ENCODE peak calls at places on chromosomes 12 and 14, in nine cellular contexts. V is H9, H is neural crest cell, C is AG10803, M is A549, D is nephron progenitor cell, O is GM10248, S is esophagus squamous epithelium, T is astrocyte of the spinal cord. L is an unnamed sample.

GRCh38 chr12:108793756-108794441 is 62.6 kb upstream of the CORO1C start:
- DNase-seq in V (no peak), H (no peak), C (no peak), M (no peak), D (no peak), O (no peak), S (no peak), T (no peak), L (no peak)

GRCh38 chr14:69767369-69767999 is 542 bp downstream of the SRSF5 start:
- DNase-seq in V (peak), H (peak), C (peak), M (peak), D (peak), O (peak), S (peak), T (peak), L (peak)

GRCh38 chr14:69780952-69781351 is 14.0 kb downstream of the SRSF5 start:
- DNase-seq in V (no peak), H (no peak), C (no peak), M (no peak), D (no peak), O (no peak), S (no peak), T (no peak), L (no peak)

GRCh38 chr14:65558363-65558762 is 145.8 kb downstream of the FUT8 start:
- DNase-seq in V (no peak), H (no peak), C (no peak), M (no peak), D (no peak), O (no peak), S (no peak), T (no peak), L (no peak)

GRCh38 chr14:100173353-100173752 is 13.9 kb upstream of the DEGS2 start:
- DNase-seq in V (peak), H (no peak), C (no peak), M (no peak), D (no peak), O (no peak), S (no peak), T (no peak), L (no peak)

GRCh38 chr12:118357327-118358007 is 15.2 kb downstream of the TAOK3 start:
- DNase-seq in V (no peak), H (no peak), C (peak), M (peak), D (no peak), O (peak), S (no peak), T (peak), L (peak)

GRCh38 chr14:67704484-67705089 is 2.9 kb downstream of the RDH12 start:
- DNase-seq in V (no peak), H (peak), C (peak), M (peak), D (no peak), O (peak), S (no peak), T (peak), L (peak)

GRCh38 chr12:46207644-46208043 is 61.2 kb downstream of the SLC38A1 start:
- DNase-seq in V (no peak), H (no peak), C (no peak), M (no peak), D (no peak), O (no peak), S (no peak), T (no peak), L (peak)

GRCh38 chr14:69105326-69105725 is 47.6 kb downstream of the DCAF5 start:
- DNase-seq in V (no peak), H (no peak), C (peak), M (no peak), D (no peak), O (no peak), S (no peak), T (peak), L (no peak)

GRCh38 chr14:103594265-103594664 is 31.5 kb downstream of the COA8 start:
- DNase-seq in V (peak), H (peak), C (peak), M (no peak), D (peak), O (no peak), S (no peak), T (peak), L (no peak)

GRCh38 chr14:93091666-93092065 is 24.1 kb downstream of the ITPK1 start:
- DNase-seq in V (no peak), H (no peak), C (no peak), M (no peak), D (no peak), O (no peak), S (no peak), T (no peak), L (no peak)

GRCh38 chr14:100694579-100695422 is 31.9 kb upstream of the DLK1 start:
- DNase-seq in V (no peak), H (no peak), C (peak), M (no peak), D (no peak), O (no peak), S (no peak), T (no peak), L (no peak)

GRCh38 chr12:3276226-3276625 is 199.0 kb downstream of the TSPAN9 start:
- DNase-seq in V (no peak), H (no peak), C (no peak), M (no peak), D (no peak), O (no peak), S (no peak), T (no peak), L (no peak)

GRCh38 chr12:105848286-105848685 is 290.5 kb downstream of the NUAK1 start:
- DNase-seq in V (no peak), H (no peak), C (no peak), M (no peak), D (no peak), O (no peak), S (no peak), T (no peak), L (no peak)

GRCh38 chr12:95700316-95700785 is 90.2 kb downstream of the NTN4 start:
- DNase-seq in V (no peak), H (no peak), C (peak), M (no peak), D (no peak), O (peak), S (no peak), T (peak), L (peak)

GRCh38 chr14:88198441-88198840 is 124.6 kb downstream of the KCNK10 start:
- DNase-seq in V (no peak), H (no peak), C (no peak), M (no peak), D (no peak), O (no peak), S (no peak), T (no peak), L (no peak)

DNA sequence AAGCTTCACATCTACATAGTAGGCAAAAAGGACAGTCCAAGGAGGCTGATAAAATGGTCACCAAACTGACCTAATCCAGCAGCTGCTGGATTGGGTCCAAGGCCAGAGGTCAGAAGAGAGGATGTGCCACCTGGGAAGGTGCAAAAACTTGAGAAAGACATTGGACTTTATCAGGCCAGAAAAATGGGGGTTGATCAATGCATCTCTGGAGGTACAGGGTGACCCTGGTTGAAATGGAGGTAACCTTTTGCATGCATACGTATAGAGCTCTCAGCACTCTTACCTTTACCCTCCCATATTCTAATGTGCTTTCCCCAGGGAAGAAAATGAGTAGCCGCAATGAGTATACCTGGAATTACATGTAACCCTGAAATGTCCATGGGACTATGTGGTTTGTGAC is 16.0 kb downstream of the BTG1 start:
- DNase-seq in V (no peak), H (no peak), C (no peak), M (no peak), D (no peak), O (no peak), S (no peak), T (no peak), L (no peak)
- TF ChIP-seq CTCF in V (no peak), H (no peak), C (no peak), M (no peak), D (no peak), O (no peak), S (no peak), T (no peak), L (no peak)

GRCh38 chr12:21607701-21608100 is 3.1 kb upstream of the GYS2 start:
- DNase-seq in V (no peak), H (no peak), C (peak), M (no peak), D (no peak), O (no peak), S (no peak), T (peak), L (no peak)
- TF ChIP-seq CTCF in V (peak), H (no peak), C (peak), M (peak), D (no peak), O (peak), S (no peak), T (peak), L (peak)

GRCh38 chr12:126139355-126139754 is 1074.1 kb downstream of the AACS start:
- DNase-seq in V (no peak), H (no peak), C (no peak), M (no peak), D (no peak), O (no peak), S (no peak), T (no peak), L (no peak)
- TF ChIP-seq CTCF in V (peak), H (peak), C (no peak), M (no peak), D (peak), O (no peak), S (no peak), T (peak), L (no peak)

GRCh38 chr12:93877446-93877845 is 200.3 kb downstream of the CRADD start:
- DNase-seq in V (no peak), H (no peak), C (no peak), M (no peak), D (no peak), O (no peak), S (no peak), T (no peak), L (no peak)
- TF ChIP-seq CTCF in V (no peak), H (no peak), C (no peak), M (no peak), D (no peak), O (no peak), S (no peak), T (no peak), L (no peak)

DNA sequence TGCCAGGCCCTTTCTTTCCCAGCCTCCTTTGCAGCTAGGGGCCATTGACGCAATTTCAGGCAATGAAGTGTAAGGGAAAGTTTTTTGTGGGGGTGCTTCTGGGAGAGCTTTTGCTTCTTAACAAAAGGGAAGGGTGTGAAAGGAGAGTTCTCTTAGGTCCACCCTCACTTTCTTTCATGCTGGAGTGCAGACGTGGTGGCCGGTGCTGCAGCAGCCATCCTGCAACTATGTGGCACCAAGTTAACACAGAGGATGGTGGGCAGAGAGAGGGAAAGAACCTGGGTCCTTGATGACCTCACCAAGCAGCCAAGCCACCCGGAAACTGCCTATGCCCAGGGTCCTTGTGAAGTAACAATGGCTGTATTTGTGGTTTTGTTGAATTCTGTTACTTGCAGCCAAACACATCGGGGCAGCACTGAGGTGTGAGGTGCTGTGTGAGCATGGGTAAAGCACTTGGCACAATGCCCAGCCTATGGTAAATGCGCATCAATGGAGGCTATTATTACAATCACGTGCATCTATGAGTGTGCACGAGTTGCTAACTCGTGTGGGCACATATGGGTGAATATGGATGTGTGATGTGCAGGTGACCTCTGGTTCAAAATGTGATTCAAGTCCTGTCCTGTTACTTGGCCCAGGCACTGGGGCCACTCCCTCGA is 122.6 kb downstream of the CALM1 start:
- DNase-seq in V (peak), H (no peak), C (no peak), M (no peak), D (no peak), O (no peak), S (no peak), T (no peak), L (no peak)
- TF ChIP-seq CTCF in V (no peak), H (no peak), C (no peak), M (no peak), D (no peak), O (no peak), S (no peak), T (no peak), L (no peak)

DNA sequence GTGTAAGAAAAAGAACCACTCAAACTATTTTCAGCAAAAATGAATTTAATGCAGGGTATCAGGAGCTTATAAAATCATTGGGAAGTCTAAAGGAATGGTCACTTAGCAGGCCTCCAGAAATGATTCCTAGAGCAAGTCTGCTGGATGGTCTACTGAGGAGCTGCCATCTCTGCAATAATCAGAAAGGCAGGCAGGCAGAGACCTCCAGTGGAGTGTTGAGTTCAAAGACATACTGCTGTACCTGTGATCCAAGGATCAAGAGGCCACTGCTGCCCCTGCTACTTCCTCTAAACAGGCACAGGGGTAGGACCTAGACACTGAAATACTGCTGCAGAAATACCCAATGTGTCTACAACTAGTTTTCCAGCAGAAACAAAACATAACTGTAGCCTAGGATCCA is 14.5 kb upstream of the KICS2 start:
- DNase-seq in V (no peak), H (no peak), C (peak), M (no peak), D (no peak), O (no peak), S (no peak), T (peak), L (no peak)
- TF ChIP-seq CTCF in V (peak), H (no peak), C (peak), M (no peak), D (no peak), O (peak), S (no peak), T (peak), L (peak)

DNA sequence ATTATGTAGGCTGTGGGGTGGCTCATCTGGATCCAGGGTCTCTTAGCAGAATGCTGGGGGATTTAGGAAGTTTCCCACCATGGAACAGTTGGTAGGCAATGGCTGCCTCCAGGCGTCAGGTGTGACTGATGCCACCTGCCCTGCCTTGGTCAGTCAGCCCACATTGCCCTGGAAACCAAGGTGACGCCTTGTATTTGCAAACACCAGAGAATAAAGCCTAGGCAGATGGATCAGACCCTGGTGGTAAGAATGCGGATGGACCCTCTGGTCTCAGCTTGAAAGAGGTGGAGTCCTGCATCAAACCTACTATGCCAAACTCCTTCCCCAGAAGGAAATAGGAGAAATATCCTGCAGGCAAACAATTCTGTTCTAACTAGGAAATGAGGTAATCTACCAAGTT is 38.2 kb downstream of the NCKAP5L start:
- DNase-seq in V (peak), H (no peak), C (no peak), M (peak), D (no peak), O (no peak), S (no peak), T (no peak), L (no peak)
- TF ChIP-seq CTCF in V (peak), H (peak), C (no peak), M (no peak), D (no peak), O (no peak), S (no peak), T (no peak), L (no peak)

DNA sequence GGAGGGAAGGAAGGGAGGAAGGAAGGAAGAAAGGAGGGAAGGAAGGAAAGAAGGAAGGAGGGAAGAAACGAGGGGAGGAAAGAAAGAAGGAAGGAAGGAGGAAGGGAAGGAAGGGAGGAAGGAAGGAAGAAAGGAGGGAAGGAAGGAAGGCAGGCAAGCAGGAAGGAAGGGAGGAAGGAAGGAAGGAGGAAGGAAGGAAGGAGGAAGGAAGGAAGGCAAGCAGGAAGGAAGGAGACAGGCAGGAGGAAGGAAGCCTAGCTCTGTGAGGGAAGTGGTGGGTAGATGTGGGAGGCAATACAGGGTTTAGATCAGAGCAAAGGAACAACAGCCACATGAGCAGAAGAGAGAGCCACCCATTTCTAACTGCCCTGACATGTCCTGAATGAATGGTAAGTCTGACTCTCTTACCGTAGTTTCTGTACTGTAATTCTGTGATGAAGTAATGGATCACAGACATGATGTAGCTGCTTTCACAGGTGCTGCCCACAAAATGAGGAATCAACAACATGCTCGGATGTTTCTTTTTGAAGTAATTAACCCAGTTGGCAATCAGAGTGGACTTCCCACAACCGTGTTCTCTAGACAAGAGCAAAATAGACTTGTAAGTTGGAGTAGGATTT is 24.4 kb upstream of the HSP90B1 start:
- DNase-seq in V (no peak), H (no peak), C (no peak), M (no peak), D (no peak), O (no peak), S (no peak), T (no peak), L (peak)
- TF ChIP-seq CTCF in V (no peak), H (no peak), C (no peak), M (no peak), D (no peak), O (no peak), S (no peak), T (no peak), L (no peak)

GRCh38 chr12:43733687-43734086 is 24.9 kb downstream of the PUS7L start:
- DNase-seq in V (no peak), H (no peak), C (no peak), M (no peak), D (no peak), O (no peak), S (no peak), T (no peak), L (no peak)
- TF ChIP-seq CTCF in V (peak), H (no peak), C (no peak), M (no peak), D (no peak), O (no peak), S (no peak), T (no peak), L (no peak)

L was measured in GM13977.